ENCODE peak calls at places on chromosome 5, in nine cellular contexts. X is HFF-Myc; H is AG08395; G is brain microvascular endothelial cell; A is D341Med; T is OCI-M1; D is CD8-positive, alpha-beta T cell; Z is naive thymus-derived CD4-positive, alpha-beta T cell; J is activated CD8-positive, alpha-beta memory T cell treated with anti-CD3 and anti-CD28 coated beads for 48 hours. W is an unnamed sample.

GRCh38 chr5:169831331-169831730 is 149.0 kb downstream of the INSYN2B start:
- DNase-seq in X (peak), H (no peak), G (no peak), A (no peak), T (no peak), D (no peak), Z (no peak), J (no peak), W (no peak)

GRCh38 chr5:67176931-67177330 is 19.7 kb downstream of the CD180 start:
- DNase-seq in X (no peak), H (no peak), G (no peak), A (no peak), T (peak), D (no peak), Z (no peak), J (no peak), W (no peak)

GRCh38 chr5:5165541-5166002 is 25.4 kb downstream of the ADAMTS16 start:
- DNase-seq in X (no peak), H (no peak), G (no peak), A (no peak), T (no peak), D (no peak), Z (no peak), J (no peak), W (no peak)

GRCh38 chr5:96836817-96837216 is 29.1 kb upstream of the ERAP1 start:
- DNase-seq in X (no peak), H (no peak), G (no peak), A (no peak), T (no peak), D (no peak), Z (no peak), J (no peak), W (no peak)

GRCh38 chr5:173903396-173904140 is 15.4 kb downstream of the CPEB4 start:
- DNase-seq in X (no peak), H (no peak), G (no peak), A (no peak), T (no peak), D (no peak), Z (no peak), J (no peak), W (no peak)

GRCh38 chr5:81577091-81577490 is 173.8 kb downstream of the SSBP2 start:
- DNase-seq in X (no peak), H (no peak), G (no peak), A (no peak), T (no peak), D (no peak), Z (no peak), J (no peak), W (no peak)

GRCh38 chr5:28750236-28750635 is 1711.8 kb upstream of the CDH9 start:
- DNase-seq in X (no peak), H (no peak), G (peak), A (no peak), T (no peak), D (no peak), Z (no peak), J (no peak), W (no peak)

GRCh38 chr5:3282841-3283240 is 312.8 kb upstream of the IRX1 start:
- DNase-seq in X (no peak), H (no peak), G (no peak), A (no peak), T (no peak), D (no peak), Z (no peak), J (no peak), W (no peak)

GRCh38 chr5:135452366-135453030 is 347 bp upstream of the TIFAB start:
- DNase-seq in X (no peak), H (no peak), G (no peak), A (no peak), T (no peak), D (no peak), Z (no peak), J (no peak), W (no peak)

GRCh38 chr5:93583799-93584530 is 943 bp downstream of the NR2F1 start:
- DNase-seq in X (no peak), H (peak), G (no peak), A (peak), T (peak), D (no peak), Z (peak), J (no peak), W (peak)